ENCODE peak calls at places on chromosome 21, in nine cellular contexts. Z, K, M, F, Y, J, I, S and Q are unnamed samples.

GRCh38 chr21:29022141-29022540 is 2.3 kb upstream of the USP16 start:
- DNase-seq in Z (no peak), K (no peak), M (no peak), F (no peak), Y (no peak), J (no peak), I (no peak), S (no peak), Q (no peak)

GRCh38 chr21:41477641-41478318 is 30.2 kb downstream of the TMPRSS2 start:
- DNase-seq in Z (no peak), K (peak; percentile 61), M (no peak), F (no peak), Y (peak; percentile 75), J (peak; percentile 32), I (no peak), S (no peak), Q (peak; percentile 89)

GRCh38 chr21:33035147-33035546 is 9.4 kb downstream of the OLIG2 start:
- DNase-seq in Z (no peak), K (no peak), M (no peak), F (no peak), Y (no peak), J (no peak), I (no peak), S (no peak), Q (peak; percentile 58)

GRCh38 chr21:36188081-36188681 is 31.6 kb downstream of the DOP1B start:
- DNase-seq in Z (no peak), K (no peak), M (no peak), F (no peak), Y (no peak), J (no peak), I (no peak), S (peak; percentile 77), Q (no peak)

GRCh38 chr21:29691616-29692491 is 247.9 kb downstream of the GRIK1 start:
- DNase-seq in Z (no peak), K (no peak), M (no peak), F (no peak), Y (no peak), J (no peak), I (no peak), S (no peak), Q (no peak)

GRCh38 chr21:44566403-44566802 is 7.1 kb upstream of the KRTAP10-4 start:
- DNase-seq in Z (no peak), K (no peak), M (no peak), F (no peak), Y (no peak), J (no peak), I (no peak), S (no peak), Q (no peak)

GRCh38 chr21:40120944-40121575 is 253.8 kb downstream of the PCP4 start:
- DNase-seq in Z (no peak), K (no peak), M (peak; percentile 84), F (peak; percentile 7), Y (peak; percentile 56), J (no peak), I (no peak), S (no peak), Q (peak; percentile 39)

GRCh38 chr21:45088116-45088515 is 13.7 kb downstream of the ADARB1 start:
- DNase-seq in Z (no peak), K (no peak), M (no peak), F (no peak), Y (no peak), J (no peak), I (no peak), S (no peak), Q (no peak)

GRCh38 chr21:37508341-37508740 is 141.8 kb downstream of the DYRK1A start:
- DNase-seq in Z (no peak), K (no peak), M (no peak), F (no peak), Y (no peak), J (no peak), I (no peak), S (no peak), Q (no peak)

GRCh38 chr21:25639167-25639921 is at the start of gene JAM2:
- DNase-seq in Z (no peak), K (peak; percentile 65), M (peak; percentile 77), F (peak; percentile 13), Y (no peak), J (peak; percentile 21), I (peak; percentile 41), S (no peak), Q (peak; percentile 88)

GRCh38 chr21:26167593-26167992 is 3.0 kb downstream of the APP start:
- DNase-seq in Z (no peak), K (no peak), M (no peak), F (no peak), Y (no peak), J (no peak), I (no peak), S (peak; percentile 36), Q (no peak)

GRCh38 chr21:28447453-28447852 is 545.2 kb downstream of the LTN1 start:
- DNase-seq in Z (no peak), K (no peak), M (no peak), F (no peak), Y (no peak), J (no peak), I (no peak), S (no peak), Q (no peak)